ENCODE peak calls at places on chromosomes 13 and 19, in four cellular contexts. A is uterus, F is left lung, V is heart left ventricle. K is an unnamed sample.

GRCh38 chr19:51259348-51260245 is 8.7 kb downstream of the SIGLECL1 start:
- DNase-seq in F (no peak), A (no peak), V (no peak), K (peak)

GRCh38 chr13:25890671-25891212 is 161.1 kb downstream of the SHISA2 start:
- DNase-seq in A (no peak), V (no peak), F (no peak), K (no peak)

GRCh38 chr19:44260343-44260681 is 626 bp downstream of the ZNF233 start:
- DNase-seq in F (no peak), V (no peak), A (no peak), K (peak)

GRCh38 chr13:114325729-114326128 is 11.4 kb downstream of the CHAMP1 start:
- DNase-seq in F (no peak), A (no peak), V (no peak), K (no peak)

GRCh38 chr19:29379257-29379986 is 146.4 kb upstream of the VSTM2B start:
- DNase-seq in F (no peak), A (no peak), V (no peak), K (peak)

GRCh38 chr13:65964672-65965071 is 1265.5 kb downstream of the PCDH9 start:
- DNase-seq in F (no peak), A (no peak), V (no peak), K (no peak)

GRCh38 chr19:11673608-11674041 is 65.1 kb downstream of the ZNF823 start:
- DNase-seq in A (peak), F (no peak), V (peak), K (peak)

GRCh38 chr19:28560786-28561185 is 652.2 kb downstream of the UQCRFS1 start:
- DNase-seq in A (no peak), F (no peak), V (no peak), K (no peak)

GRCh38 chr13:30355839-30356238 is 48.5 kb upstream of the KATNAL1 start:
- DNase-seq in V (no peak), A (no peak), F (no peak), K (no peak)

GRCh38 chr13:112513761-112514160 is 74.2 kb downstream of the TUBGCP3 start:
- DNase-seq in F (no peak), V (no peak), A (no peak), K (no peak)

GRCh38 chr19:49155005-49155826 is at the start of gene HRC:
- DNase-seq in V (peak), A (no peak), F (peak), K (peak)

GRCh38 chr19:46065486-46065885 is 24.7 kb upstream of the IGFL4 start:
- DNase-seq in F (no peak), V (no peak), A (no peak), K (no peak)

GRCh38 chr13:113211774-113212173 is 2.4 kb downstream of the CUL4A start:
- DNase-seq in F (no peak), A (no peak), V (no peak), K (peak)

GRCh38 chr13:97629601-97630272 is 195.8 kb downstream of the RAP2A start:
- DNase-seq in V (no peak), F (peak), A (no peak), K (no peak)

GRCh38 chr13:97072297-97072696 is 78.0 kb upstream of the OXGR1 start:
- DNase-seq in V (no peak), A (no peak), F (no peak), K (no peak)

GRCh38 chr13:106302011-106302410 is 233.5 kb downstream of the EFNB2 start:
- DNase-seq in A (no peak), F (no peak), V (no peak), K (no peak)

GRCh38 chr13:108102771-108103170 is 112.6 kb downstream of the LIG4 start:
- DNase-seq in A (no peak), F (no peak), V (no peak), K (no peak)

GRCh38 chr13:50576156-50576555 is 267.3 kb downstream of the DLEU7 start:
- DNase-seq in V (no peak), A (no peak), F (peak), K (no peak)

GRCh38 chr13:52599853-52600603 is 42.2 kb upstream of the HNRNPA1L2 start:
- DNase-seq in V (no peak), F (peak), A (peak), K (peak)

GRCh38 chr19:46904114-46905060 is 43.6 kb downstream of the ARHGAP35 start:
- DNase-seq in F (no peak), V (peak), A (peak), K (peak)

GRCh38 chr19:6577410-6578125 is 13.4 kb downstream of the CD70 start:
- DNase-seq in F (no peak), V (no peak), A (no peak), K (no peak)

GRCh38 chr13:99275093-99275469 is 16.9 kb upstream of the GPR18 start:
- DNase-seq in F (no peak), A (no peak), V (no peak), K (no peak)

GRCh38 chr19:35265126-35265995 is 3.4 kb upstream of the USF2 start:
- DNase-seq in V (no peak), F (peak), A (peak), K (peak)

GRCh38 chr13:79710376-79710775 is 229.4 kb downstream of the NDFIP2 start:
- DNase-seq in F (no peak), A (no peak), V (no peak), K (no peak)

GRCh38 chr19:50877338-50877737 is 4.1 kb downstream of the KLK2 start:
- DNase-seq in F (no peak), A (no peak), V (no peak), K (peak)

GRCh38 chr13:91776650-91777193 is 378.3 kb downstream of the GPC5 start:
- DNase-seq in A (no peak), F (no peak), V (no peak), K (no peak)

GRCh38 chr13:78660130-78660857 is 1.3 kb upstream of the OBI1 start:
- DNase-seq in F (no peak), A (no peak), V (no peak), K (peak)

GRCh38 chr19:36572593-36573019 is 486 bp downstream of the ZNF529 start:
- DNase-seq in F (no peak), A (no peak), V (no peak), K (peak)

GRCh38 chr19:36573948-36574726 is 1.0 kb upstream of the ZNF529 start:
- DNase-seq in V (no peak), A (no peak), F (no peak), K (no peak)

GRCh38 chr19:36577271-36577996 is 4.3 kb upstream of the ZNF529 start:
- DNase-seq in V (no peak), F (no peak), A (no peak), K (no peak)

GRCh38 chr19:36573020-36573947 is at the start of gene ZNF529:
- DNase-seq in V (peak), A (peak), F (peak), K (peak)

GRCh38 chr19:36574762-36575161 is 1.7 kb upstream of the ZNF529 start:
- DNase-seq in V (no peak), A (no peak), F (no peak), K (no peak)
- H3K4me3 ChIP-seq in V (peak), A (no peak), F (no peak), K (no peak)

DNA sequence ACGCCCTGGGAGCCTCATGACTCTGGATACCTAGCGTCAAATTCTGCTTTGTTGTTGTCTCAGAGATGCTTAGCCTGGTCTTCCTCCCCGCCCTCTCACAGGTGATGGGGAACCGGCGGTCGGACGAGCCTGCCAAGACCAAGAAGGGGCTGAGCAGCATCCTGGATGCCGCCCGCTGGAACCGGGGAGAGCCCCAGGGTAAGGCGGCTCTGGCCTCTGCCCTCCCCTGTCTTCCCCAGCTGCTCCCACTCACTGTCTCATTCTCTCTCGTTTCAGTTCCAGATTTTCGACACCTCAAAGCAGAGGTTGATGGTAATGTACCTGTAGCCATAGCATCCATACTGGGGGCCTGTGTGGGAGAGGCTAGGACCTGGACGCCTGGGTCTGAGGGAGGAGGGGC is 11.4 kb downstream of the ARHGEF1 start:
- DNase-seq in F (peak), V (no peak), A (no peak), K (no peak)
- H3K4me3 ChIP-seq in F (no peak), V (no peak), A (no peak), K (no peak)

GRCh38 chr19:17755977-17756670 is 4.8 kb downstream of the FCHO1 start:
- DNase-seq in F (no peak), A (no peak), V (no peak), K (peak)
- H3K4me3 ChIP-seq in F (no peak), A (no peak), V (no peak), K (no peak)

GRCh38 chr13:23516190-23516589 is 54.0 kb upstream of the TNFRSF19 start:
- DNase-seq in V (no peak), F (no peak), A (no peak), K (no peak)
- H3K4me3 ChIP-seq in V (no peak), F (no peak), A (no peak), K (no peak)

GRCh38 chr19:2780284-2780683 is 2.8 kb downstream of the SGTA start:
- DNase-seq in F (no peak), A (no peak), V (no peak), K (no peak)
- H3K4me3 ChIP-seq in F (no peak), A (no peak), V (no peak), K (no peak)

GRCh38 chr13:40981949-40982348 is 37.2 kb downstream of the ELF1 start:
- DNase-seq in F (no peak), V (no peak), A (no peak), K (no peak)

GRCh38 chr13:40980466-40980865 is 38.6 kb downstream of the ELF1 start:
- DNase-seq in A (no peak), F (no peak), V (no peak), K (no peak)

GRCh38 chr13:40982772-40983171 is 36.3 kb downstream of the ELF1 start:
- DNase-seq in V (peak), A (peak), F (no peak), K (no peak)

GRCh38 chr13:40981361-40981760 is 37.8 kb downstream of the ELF1 start:
- DNase-seq in V (no peak), F (no peak), A (no peak), K (no peak)

GRCh38 chr13:40979232-40979631 is 39.9 kb downstream of the ELF1 start:
- DNase-seq in F (no peak), V (no peak), A (no peak), K (no peak)
- H3K4me3 ChIP-seq in F (no peak), V (peak), A (no peak), K (no peak)

DNA sequence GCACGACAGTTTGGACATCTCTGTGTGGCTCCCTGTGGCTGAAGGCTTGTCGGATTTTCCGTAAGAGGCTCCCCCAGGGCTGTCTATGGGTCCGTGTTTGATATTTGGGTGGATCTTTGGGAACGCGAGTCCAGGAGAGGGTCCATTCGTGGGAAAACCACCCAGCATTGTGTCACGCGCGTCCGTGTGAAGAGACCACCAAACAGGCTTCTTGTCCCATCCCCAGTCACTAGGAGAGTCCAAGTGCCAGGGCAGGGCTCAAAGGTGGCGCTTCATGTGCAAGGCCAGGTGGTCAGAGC is 2.4 kb downstream of the KLF1 start:
- DNase-seq in V (no peak), A (no peak), F (no peak), K (no peak)
- H3K4me3 ChIP-seq in V (no peak), A (no peak), F (no peak), K (peak)

GRCh38 chr13:72221276-72221962 is 354.4 kb upstream of the DACH1 start:
- DNase-seq in V (no peak), F (peak), A (no peak), K (peak)
- H3K4me3 ChIP-seq in V (no peak), F (no peak), A (no peak), K (no peak)

GRCh38 chr19:2490659-2491058 is 14.7 kb downstream of the GADD45B start:
- DNase-seq in F (no peak), V (no peak), A (no peak), K (peak)

GRCh38 chr19:2487090-2487489 is 11.2 kb downstream of the GADD45B start:
- DNase-seq in F (no peak), A (no peak), V (no peak), K (no peak)

GRCh38 chr19:2488405-2488941 is 12.5 kb downstream of the GADD45B start:
- DNase-seq in A (no peak), F (no peak), V (no peak), K (no peak)

GRCh38 chr19:2487780-2488330 is 11.9 kb downstream of the GADD45B start:
- DNase-seq in F (no peak), A (no peak), V (peak), K (peak)

GRCh38 chr19:2488942-2489731 is 13.2 kb downstream of the GADD45B start:
- DNase-seq in V (peak), A (no peak), F (peak), K (peak)
- H3K4me3 ChIP-seq in V (peak), A (no peak), F (peak), K (peak)

GRCh38 chr19:14434157-14434501 is 1.0 kb downstream of the PKN1 start:
- DNase-seq in A (peak), F (no peak), V (no peak), K (no peak)

GRCh38 chr19:14434543-14435319 is 1.6 kb downstream of the PKN1 start:
- DNase-seq in A (peak), F (peak), V (peak), K (peak)

GRCh38 chr19:14437578-14438140 is 4.6 kb downstream of the PKN1 start:
- DNase-seq in A (no peak), F (no peak), V (no peak), K (no peak)

GRCh38 chr19:14433454-14434156 is 499 bp downstream of the PKN1 start:
- DNase-seq in V (no peak), F (peak), A (peak), K (peak)

DNA sequence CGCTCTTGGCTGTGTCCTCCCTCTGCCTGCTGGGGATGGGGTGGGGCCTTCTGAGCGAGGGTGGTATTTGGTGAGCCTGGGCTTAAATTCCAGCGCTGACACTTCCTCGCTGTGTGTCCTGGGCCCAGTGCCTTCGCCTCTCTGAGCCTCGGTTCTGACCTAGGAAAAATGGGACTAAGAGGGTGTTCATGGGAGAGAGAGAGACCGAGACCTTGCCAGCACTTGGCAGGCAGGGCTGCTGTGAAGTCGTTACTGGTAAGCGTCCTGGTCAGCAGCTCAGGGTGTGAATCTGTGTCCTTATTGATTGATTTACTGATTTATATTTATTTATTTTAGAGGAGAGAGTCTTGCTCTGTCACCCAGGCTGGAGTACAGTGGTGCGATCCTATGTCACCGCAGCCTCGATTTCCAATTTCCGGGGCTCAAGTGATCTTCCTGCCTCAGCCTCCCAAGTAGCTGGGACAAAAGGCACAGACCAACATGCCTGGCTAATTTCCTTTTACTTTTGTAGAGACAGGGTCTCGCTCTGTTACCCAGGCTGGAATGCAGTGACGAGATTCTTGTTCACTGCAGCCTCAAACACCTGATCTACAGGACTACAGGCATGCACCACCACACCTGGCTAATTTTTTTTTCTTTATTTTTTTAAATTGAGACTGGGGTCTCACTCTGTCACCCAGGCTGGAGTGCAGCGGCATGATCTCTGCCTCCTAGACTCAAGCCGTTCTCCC is 2.4 kb downstream of the PKN1 start:
- DNase-seq in F (no peak), A (no peak), V (no peak), K (no peak)
- H3K4me3 ChIP-seq in F (no peak), A (no peak), V (peak), K (no peak)

K was measured in H7.